ENCODE peak calls at places on chromosomes 12 and 14, in nine cellular contexts. Y is omental fat pad; J is KBM-7; I is stimulated activated naive CD8-positive, alpha-beta T cell treated with anti-CD3 and anti-CD28 coated beads, Interleukin-15, amount 100 ng/mL, for 72 hours; N is choroid plexus epithelial cell; Q is frontal cortex; A is EL; C is AG04450; W is activated naive CD8-positive, alpha-beta T cell treated with anti-CD3 and anti-CD28 coated beads, Interleukin-2, amount 10 ng/mL, durations not matched to agents 7 days and 5 days. H is an unnamed sample.

GRCh38 chr12:56900583-56900982 is 33.6 kb downstream of the SDR9C7 start:
- DNase-seq in W (no peak), I (no peak), Y (no peak), J (no peak), Q (no peak), A (peak), N (no peak), C (no peak), H (no peak)

GRCh38 chr14:76113691-76114090 is 38.0 kb upstream of the GPATCH2L start:
- DNase-seq in C (no peak), A (no peak), W (no peak), Q (no peak), N (no peak), I (no peak), J (no peak), Y (no peak), H (no peak)

GRCh38 chr12:50925920-50926319 is 26.4 kb upstream of the HIGD1C start:
- DNase-seq in W (no peak), I (no peak), Y (no peak), J (no peak), Q (no peak), A (no peak), C (no peak), N (no peak), H (no peak)

GRCh38 chr12:91400249-91400648 is 217.6 kb upstream of the DCN start:
- DNase-seq in N (peak), W (no peak), J (no peak), Y (no peak), C (no peak), A (no peak), Q (no peak), I (no peak), H (no peak)

GRCh38 chr14:35849122-35849521 is 23.0 kb downstream of the BRMS1L start:
- DNase-seq in I (no peak), A (no peak), J (no peak), Q (no peak), W (no peak), N (no peak), Y (no peak), C (no peak), H (peak)

GRCh38 chr14:94322648-94323570 is at the start of gene SERPINA6:
- DNase-seq in C (no peak), J (no peak), Q (no peak), N (peak), A (peak), I (no peak), W (no peak), Y (no peak), H (no peak)

GRCh38 chr12:132391326-132392041 is 62.1 kb upstream of the GALNT9 start:
- DNase-seq in J (no peak), Y (no peak), A (no peak), W (no peak), Q (no peak), N (no peak), C (no peak), I (no peak), H (no peak)

GRCh38 chr14:34571771-34572170 is 32.3 kb upstream of the EAPP start:
- DNase-seq in A (no peak), C (no peak), J (no peak), Y (no peak), N (no peak), I (no peak), W (no peak), Q (no peak), H (no peak)

GRCh38 chr12:93572712-93573551 is 457 bp downstream of the SOCS2 start:
- DNase-seq in C (no peak), N (peak), I (peak), Y (no peak), W (peak), Q (peak), A (peak), J (no peak), H (no peak)

GRCh38 chr12:50390284-50390683 is 6.1 kb downstream of the FAM186A start:
- DNase-seq in W (no peak), J (no peak), A (peak), C (peak), I (no peak), Y (no peak), N (peak), Q (no peak), H (no peak)

GRCh38 chr14:68283378-68284123 is 464.0 kb downstream of the RAD51B start:
- DNase-seq in Q (no peak), J (no peak), A (no peak), Y (no peak), I (peak), N (no peak), C (no peak), W (peak), H (no peak)

GRCh38 chr12:120238839-120239445 is 26.6 kb downstream of the PXN start:
- DNase-seq in J (no peak), C (no peak), Q (no peak), W (no peak), N (no peak), Y (no peak), A (no peak), I (no peak), H (no peak)

GRCh38 chr14:89091781-89092180 is 267.3 kb downstream of the TTC8 start:
- DNase-seq in A (no peak), J (no peak), I (no peak), Y (no peak), C (no peak), Q (no peak), N (no peak), W (no peak), H (no peak)

GRCh38 chr12:5166976-5167375 is 123.3 kb downstream of the KCNA5 start:
- DNase-seq in W (no peak), Y (no peak), C (peak), J (no peak), I (no peak), Q (no peak), N (peak), A (peak), H (no peak)

GRCh38 chr14:72000907-72001306 is 68.7 kb downstream of the RGS6 start:
- DNase-seq in J (no peak), C (no peak), W (no peak), Q (no peak), I (no peak), Y (no peak), N (no peak), A (no peak), H (no peak)

GRCh38 chr12:132710062-132710421 is 600 bp upstream of the PGAM5 start:
- DNase-seq in Q (no peak), Y (no peak), W (no peak), C (no peak), N (no peak), J (no peak), A (no peak), I (no peak), H (no peak)

GRCh38 chr12:12018454-12018853 is 52.3 kb upstream of the BCL2L14 start:
- DNase-seq in A (peak), J (no peak), I (no peak), Q (no peak), Y (no peak), N (peak), C (no peak), W (no peak), H (no peak)

GRCh38 chr14:42533476-42533875 is 926.8 kb downstream of the LRFN5 start:
- DNase-seq in N (no peak), I (no peak), W (no peak), Y (no peak), A (no peak), Q (no peak), J (no peak), C (no peak), H (no peak)

GRCh38 chr14:81269100-81269978 is 48.6 kb upstream of the GTF2A1 start:
- DNase-seq in C (peak), I (peak), J (peak), A (peak), N (peak), Q (peak), Y (no peak), W (no peak), H (peak)

GRCh38 chr12:103728323-103728722 is 112.7 kb downstream of the NT5DC3 start:
- DNase-seq in I (no peak), A (peak), C (peak), N (peak), Y (no peak), Q (no peak), W (no peak), J (no peak), H (no peak)

GRCh38 chr12:97404549-97404948 is 58.1 kb upstream of the RMST start:
- DNase-seq in N (peak), J (peak), Q (peak), A (peak), Y (no peak), W (no peak), C (no peak), I (peak), H (peak)

GRCh38 chr14:102592969-102593840 is 756 bp downstream of the RCOR1 start:
- DNase-seq in Q (peak), A (peak), W (peak), N (peak), Y (no peak), C (no peak), I (peak), J (peak), H (peak)

GRCh38 chr14:21526672-21527319 is 650 bp upstream of the SALL2 start:
- DNase-seq in I (no peak), J (peak), A (no peak), W (no peak), Y (no peak), C (no peak), N (no peak), Q (no peak), H (no peak)